ENCODE peak calls at places on chromosome 22, in four cellular contexts. D, G, N and W are unnamed samples.

GRCh38 chr22:36986242-36986821 is 32.9 kb downstream of the TST start:
- DNase-seq in N (no peak), G (no peak), D (peak; percentile 48), W (no peak)

GRCh38 chr22:18055619-18056160 is 22.1 kb upstream of the PEX26 start:
- DNase-seq in G (no peak), N (no peak), D (no peak), W (no peak)

GRCh38 chr22:48233586-48233985 is 1471.1 kb downstream of the TBC1D22A start:
- DNase-seq in D (no peak), G (no peak), N (no peak), W (no peak)

GRCh38 chr22:30445438-30445936 is 19.9 kb downstream of the MTFP1 start:
- DNase-seq in N (no peak), D (no peak), G (peak; percentile 39), W (no peak)

GRCh38 chr22:30947821-30948454 is 20.6 kb downstream of the MORC2 start:
- DNase-seq in D (peak; percentile 19), N (no peak), G (peak; percentile 70), W (no peak)

GRCh38 chr22:20721409-20722218 is 52.3 kb upstream of the SERPIND1 start:
- DNase-seq in G (no peak), D (no peak), N (no peak), W (no peak)

GRCh38 chr22:29704528-29705285 is 15.1 kb upstream of the CABP7 start:
- DNase-seq in G (peak; percentile 76), N (no peak), D (no peak), W (no peak)

GRCh38 chr22:48949375-48950149 is 878.1 kb downstream of the BRD1 start:
- DNase-seq in G (no peak), D (no peak), N (no peak), W (no peak)

GRCh38 chr22:20584872-20585639 is 77.6 kb downstream of the MED15 start:
- DNase-seq in N (no peak), G (no peak), D (no peak), W (no peak)

GRCh38 chr22:24244144-24244787 is 616 bp downstream of the GGT5 start:
- DNase-seq in G (peak; percentile 52), D (no peak), N (no peak), W (no peak)

GRCh38 chr22:26471522-26471921 is 12.1 kb downstream of the HPS4 start:
- DNase-seq in D (no peak), N (peak; percentile 57), G (peak; percentile 83), W (no peak)

GRCh38 chr22:44136112-44136511 is 44.6 kb upstream of the PARVG start:
- DNase-seq in N (no peak), D (no peak), G (no peak), W (no peak)

GRCh38 chr22:37270928-37271650 is 11.2 kb upstream of the CYTH4 start:
- DNase-seq in D (no peak), G (peak; percentile 50), N (no peak), W (no peak)

GRCh38 chr22:49906071-49906798 is 12.0 kb downstream of the ALG12 start:
- DNase-seq in N (no peak), D (no peak), G (no peak), W (no peak)

GRCh38 chr22:23822101-23822671 is 16.6 kb downstream of the DERL3 start:
- DNase-seq in N (no peak), G (no peak), D (no peak), W (no peak)

GRCh38 chr22:49067504-49067903 is 760.2 kb downstream of the BRD1 start:
- DNase-seq in G (no peak), N (no peak), D (no peak), W (no peak)

GRCh38 chr22:35549338-35549737 is 8.7 kb downstream of the RASD2 start:
- DNase-seq in N (no peak), D (no peak), G (no peak), W (no peak)

GRCh38 chr22:19598054-19598855 is 74.0 kb upstream of the CLDN5 start:
- DNase-seq in G (no peak), D (no peak), N (no peak), W (no peak)

GRCh38 chr22:49454726-49455125 is 372.9 kb downstream of the BRD1 start:
- DNase-seq in N (no peak), G (no peak), D (no peak), W (no peak)

GRCh38 chr22:48717076-48717810 is 1110.4 kb downstream of the BRD1 start:
- DNase-seq in G (no peak), D (no peak), N (no peak), W (no peak)

GRCh38 chr22:23115369-23115768 is 26.4 kb downstream of the RSPH14 start:
- DNase-seq in D (no peak), N (no peak), G (no peak), W (no peak)

GRCh38 chr22:22752556-22753477 is 108.4 kb downstream of the GGTLC2 start:
- DNase-seq in N (no peak), D (no peak), G (peak; percentile 47), W (no peak)

GRCh38 chr22:46075764-46076531 is 74.4 kb upstream of the PPARA start:
- DNase-seq in N (no peak), G (no peak), D (no peak), W (no peak)

GRCh38 chr22:46076651-46077339 is 73.5 kb upstream of the PPARA start:
- DNase-seq in G (peak; percentile 37), D (no peak), N (no peak), W (no peak)

GRCh38 chr22:46079093-46079860 is 71.0 kb upstream of the PPARA start:
- DNase-seq in G (no peak), N (no peak), D (no peak), W (no peak)

GRCh38 chr22:46078241-46079092 is 71.9 kb upstream of the PPARA start:
- DNase-seq in G (no peak), D (no peak), N (no peak), W (no peak)

GRCh38 chr22:46077669-46078099 is 72.6 kb upstream of the PPARA start:
- DNase-seq in D (no peak), N (no peak), G (no peak), W (no peak)
- H3K4me1 ChIP-seq in D (peaks cover 34% of the 10 kb centered on the region), N (peaks cover 31% of the 10 kb centered on the region), G (peaks cover 54% of the 10 kb centered on the region), W (no peaks in the 10 kb centered on the region)

DNA sequence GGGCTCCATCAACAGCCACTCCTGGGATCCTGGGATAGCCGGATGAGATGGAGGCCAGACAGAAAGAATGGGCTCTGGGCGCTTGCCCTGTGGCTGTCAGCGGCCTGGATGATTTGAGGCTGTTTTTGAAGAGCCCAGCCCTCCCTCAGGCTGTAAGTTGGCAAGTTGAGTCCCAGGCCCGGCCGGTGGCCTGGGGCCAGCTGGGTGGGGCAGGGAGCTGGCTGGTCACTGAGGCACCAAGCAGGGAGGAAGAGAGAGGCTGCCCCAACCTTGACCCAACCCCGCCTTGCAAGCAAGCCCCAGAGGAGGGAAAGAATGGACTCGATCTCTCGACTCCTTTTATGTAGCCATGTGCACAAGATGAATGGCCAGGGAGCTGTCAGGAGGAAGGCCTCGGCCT is 34.9 kb downstream of the RIBC2 start:
- DNase-seq in D (no peak), N (no peak), G (no peak), W (no peak)
- TF ChIP-seq RCOR1 in D (no peak), N (no peak), G (no peak), W (no peak)

DNA sequence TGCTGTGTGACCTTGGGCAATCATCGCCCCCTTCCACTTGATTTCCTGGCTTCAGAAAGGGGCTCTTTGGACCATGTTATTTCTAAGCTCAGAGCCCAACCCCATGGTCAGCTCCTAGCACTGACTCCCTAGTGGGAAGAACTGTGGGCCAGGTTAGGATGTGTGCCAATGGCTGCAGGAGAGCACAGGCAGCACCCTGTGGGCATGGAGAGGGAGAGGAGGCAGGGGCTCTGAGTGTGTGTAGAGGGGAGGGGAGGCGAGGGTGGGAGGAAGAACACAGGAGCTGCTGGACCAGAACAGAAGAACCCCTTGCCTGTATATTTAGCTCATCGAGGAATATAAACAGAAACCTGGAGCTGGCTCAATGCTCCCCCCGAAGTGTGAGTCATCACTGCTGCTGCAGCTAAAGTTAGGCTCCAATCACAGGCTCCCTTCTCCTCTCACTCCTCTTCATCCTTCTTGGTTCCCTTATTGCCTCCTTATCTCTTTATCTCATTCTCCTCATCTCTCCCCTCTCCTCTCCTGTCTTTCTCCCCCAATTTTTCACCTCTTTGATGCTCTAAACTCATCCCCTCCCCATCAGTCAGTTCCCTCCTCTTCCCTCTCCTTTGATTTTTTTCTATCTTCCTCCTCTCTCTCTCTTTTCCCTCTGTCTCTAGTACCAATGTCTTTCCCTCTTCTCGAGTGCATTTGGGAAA is 14.5 kb upstream of the RPS19BP1 start:
- DNase-seq in N (no peak), G (peak; percentile 69), D (no peak), W (no peak)
- H3K4me1 ChIP-seq in N (no peaks in the 10 kb centered on the region), G (peaks cover 3% of the 10 kb centered on the region), D (peaks cover 6% of the 10 kb centered on the region), W (no peaks in the 10 kb centered on the region)

DNA sequence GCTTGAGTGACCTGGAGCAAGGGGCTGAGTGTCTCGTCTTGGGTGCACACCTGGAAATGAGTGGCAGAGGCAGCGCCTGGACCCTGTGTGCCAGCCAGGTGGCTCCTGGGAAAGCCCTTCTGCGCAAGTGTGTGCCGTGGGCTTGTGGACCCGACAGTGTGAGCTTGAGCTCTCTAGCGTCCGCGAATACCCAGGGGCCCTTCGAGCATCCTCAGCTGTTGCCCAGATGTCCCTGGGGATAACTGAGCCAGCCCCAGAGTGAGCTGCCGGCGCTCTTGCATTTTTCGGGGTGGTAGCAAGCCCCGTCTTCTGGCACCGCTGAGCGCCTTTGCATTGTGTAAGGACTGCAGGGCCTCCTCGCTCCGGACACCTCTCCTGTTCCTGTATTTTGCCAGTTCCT is 399.2 kb downstream of the TBC1D22A start:
- DNase-seq in N (no peak), G (no peak), D (no peak), W (no peak)
- TF ChIP-seq RCOR1 in N (no peak), G (no peak), D (no peak), W (no peak)

DNA sequence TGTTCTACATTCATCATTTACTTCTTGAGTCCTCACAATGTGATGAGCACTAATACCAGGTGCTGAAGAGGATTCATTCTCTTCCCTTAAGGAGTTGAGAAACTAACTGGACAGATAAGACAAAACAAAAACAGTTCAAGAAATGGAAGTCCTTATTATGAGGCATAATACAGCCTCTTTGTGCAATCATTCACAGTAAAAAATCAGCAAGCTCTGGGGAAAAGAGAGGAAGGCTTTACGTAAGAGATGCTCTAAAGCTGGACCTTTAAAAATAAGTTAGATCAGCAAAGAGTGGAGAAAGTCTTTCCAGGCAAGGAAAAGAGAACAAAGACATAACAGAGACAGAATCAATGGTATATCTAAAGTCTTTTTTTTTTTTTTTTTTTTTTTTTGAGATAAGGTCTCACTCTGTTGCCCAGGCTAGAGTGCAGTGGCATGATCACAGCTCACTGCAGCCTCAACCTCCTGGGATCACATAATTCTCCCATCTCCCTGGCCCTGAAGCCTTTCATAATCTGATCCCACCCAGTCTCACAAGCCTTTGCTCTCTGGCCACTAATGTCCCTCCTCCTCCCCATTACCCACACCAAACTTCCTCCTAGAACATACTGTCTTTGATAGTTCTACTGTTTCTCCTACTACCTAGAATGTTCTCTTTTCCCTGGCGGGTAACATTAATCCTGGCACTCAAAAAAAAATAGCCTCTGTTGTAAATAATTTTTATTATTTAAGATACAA is 40.9 kb downstream of the MRTFA start:
- DNase-seq in N (no peak), D (no peak), G (no peak), W (no peak)
- H3K4me1 ChIP-seq in N (peaks cover 89% of the 10 kb centered on the region), D (no peaks in the 10 kb centered on the region), G (peaks cover 7% of the 10 kb centered on the region), W (peaks cover 58% of the 10 kb centered on the region)

DNA sequence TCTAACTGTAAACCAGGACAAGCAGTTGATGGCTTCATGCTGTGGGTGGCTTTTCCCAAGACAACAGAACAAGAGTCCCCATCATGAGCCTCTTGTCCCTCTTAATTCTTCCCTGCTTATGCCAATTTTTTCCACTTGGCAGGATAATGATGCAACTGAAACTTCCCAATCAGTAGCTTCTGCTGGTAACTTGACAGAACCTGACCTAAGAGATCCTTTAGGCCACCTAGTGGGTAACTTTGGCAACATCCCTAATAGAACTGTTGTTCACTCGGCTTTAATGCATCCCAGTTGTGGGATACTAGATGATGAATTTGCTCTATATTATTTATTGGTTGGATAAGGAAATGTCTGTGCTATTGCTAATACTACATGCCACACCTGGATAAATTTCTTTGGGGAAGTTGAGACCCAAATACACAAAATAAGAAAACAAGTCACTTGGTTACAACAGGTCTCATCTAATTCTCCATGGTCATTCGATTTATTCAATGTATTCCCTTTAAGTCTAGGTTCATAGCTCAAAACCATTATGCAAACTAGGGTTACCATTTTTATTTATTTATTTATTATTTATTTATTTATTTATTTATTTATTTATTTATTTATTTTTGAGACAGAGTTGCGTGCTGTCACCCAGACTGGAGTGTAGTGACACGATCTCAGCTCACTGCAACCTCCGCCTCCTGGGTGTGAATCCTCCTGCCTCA is 41.4 kb upstream of the NFAM1 start:
- DNase-seq in N (peak; percentile 43), G (peak; percentile 63), D (peak; percentile 60), W (no peak)
- TF ChIP-seq RCOR1 in N (no peak), G (no peak), D (no peak), W (no peak)